ENCODE peak calls at places on chromosome 9, in eight cellular contexts. Y, X, B, N, T, R, E and A are unnamed samples.
A peak's percentile ranks its signal among the peaks of the same experiment; 100 is the strongest.

GRCh38 chr9:105421154-105421553 is 26.7 kb upstream of the FSD1L start:
- DNase-seq in Y (no peak), X (no peak), B (no peak), N (no peak), T (no peak), R (no peak), E (no peak), A (no peak)

GRCh38 chr9:11962327-11962726 is 730.9 kb upstream of the TYRP1 start:
- DNase-seq in Y (no peak), X (no peak), B (no peak), N (no peak), T (no peak), R (no peak), E (no peak), A (no peak)

GRCh38 chr9:125646222-125647100 is 60.5 kb downstream of the MAPKAP1 start:
- DNase-seq in Y (no peak), X (no peak), B (no peak), N (no peak), T (no peak), R (no peak), E (peak; percentile 45), A (no peak)

GRCh38 chr9:4086119-4087088 is 213.5 kb downstream of the GLIS3 start:
- DNase-seq in Y (no peak), X (no peak), B (no peak), N (no peak), T (no peak), R (no peak), E (no peak), A (no peak)

GRCh38 chr9:81035171-81035570 is 654.2 kb downstream of the TLE1 start:
- DNase-seq in Y (no peak), X (no peak), B (no peak), N (no peak), T (no peak), R (no peak), E (peak; percentile 5), A (no peak)

GRCh38 chr9:88303785-88304495 is 84.3 kb upstream of the SPIN1 start:
- DNase-seq in Y (no peak), X (no peak), B (no peak), N (peak; percentile 12), T (no peak), R (no peak), E (no peak), A (no peak)

GRCh38 chr9:101018391-101018990 is 10.0 kb upstream of the PLPPR1 start:
- DNase-seq in Y (no peak), X (no peak), B (no peak), N (no peak), T (no peak), R (no peak), E (no peak), A (no peak)

GRCh38 chr9:77752566-77752965 is 104.4 kb upstream of the GNA14 start:
- DNase-seq in Y (no peak), X (no peak), B (no peak), N (no peak), T (no peak), R (no peak), E (no peak), A (no peak)

GRCh38 chr9:135340143-135340655 is 139.4 kb upstream of the PPP1R26 start:
- DNase-seq in Y (peak; percentile 36), X (peak; percentile 71), B (no peak), N (no peak), T (no peak), R (no peak), E (no peak), A (no peak)

GRCh38 chr9:119938871-119939270 is 569.6 kb upstream of the BRINP1 start:
- DNase-seq in Y (no peak), X (no peak), B (no peak), N (no peak), T (no peak), R (no peak), E (no peak), A (no peak)

GRCh38 chr9:13719410-13719809 is 439.9 kb upstream of the MPDZ start:
- DNase-seq in Y (no peak), X (no peak), B (no peak), N (no peak), T (no peak), R (no peak), E (no peak), A (no peak)

GRCh38 chr9:109206670-109207069 is 39.6 kb upstream of the FRRS1L start:
- DNase-seq in Y (no peak), X (peak; percentile 17), B (no peak), N (peak; percentile 29), T (no peak), R (no peak), E (no peak), A (no peak)

GRCh38 chr9:137052293-137052692 is 1.6 kb downstream of the ENTPD2 start:
- DNase-seq in Y (no peak), X (no peak), B (no peak), N (no peak), T (no peak), R (no peak), E (no peak), A (no peak)
- H3K27me3 ChIP-seq in Y (peaks cover 59% of the 10 kb centered on the region), X (peaks cover 77% of the 10 kb centered on the region), B (peaks cover 78% of the 10 kb centered on the region), N (no peaks in the 10 kb centered on the region), T (peaks cover 6% of the 10 kb centered on the region), R (peaks cover 70% of the 10 kb centered on the region), E (peaks cover 5% of the 10 kb centered on the region), A (peaks cover 57% of the 10 kb centered on the region)

GRCh38 chr9:114929166-114929565 is 1.2 kb downstream of the TNFSF8 start:
- DNase-seq in Y (no peak), X (no peak), B (no peak), N (no peak), T (no peak), R (no peak), E (no peak), A (no peak)
- H3K4me3 ChIP-seq in Y (peak overlapping the region; percentile 26), X (no peak overlapping the region), B (peak overlapping the region; percentile 5), N (no peak overlapping the region), T (no peak overlapping the region), R (no peak overlapping the region), E (no peak overlapping the region), A (no peak overlapping the region)

GRCh38 chr9:8962084-8962483 is 1162.5 kb upstream of the DMAC1 start:
- DNase-seq in Y (no peak), X (no peak), B (no peak), N (no peak), T (no peak), R (no peak), E (no peak), A (no peak)

GRCh38 chr9:8963882-8964281 is 1164.3 kb upstream of the DMAC1 start:
- DNase-seq in Y (no peak), X (no peak), B (no peak), N (no peak), T (peak; percentile 18), R (no peak), E (no peak), A (no peak)

GRCh38 chr9:8958358-8958757 is 1158.8 kb upstream of the DMAC1 start:
- DNase-seq in Y (no peak), X (no peak), B (no peak), N (no peak), T (no peak), R (no peak), E (no peak), A (no peak)

GRCh38 chr9:8960254-8960653 is 1160.7 kb upstream of the DMAC1 start:
- DNase-seq in Y (no peak), X (no peak), B (no peak), N (no peak), T (no peak), R (no peak), E (no peak), A (no peak)

GRCh38 chr9:8961186-8961666 is 1161.6 kb upstream of the DMAC1 start:
- DNase-seq in Y (no peak), X (no peak), B (no peak), N (no peak), T (peak; percentile 17), R (peak; percentile 71), E (no peak), A (peak; percentile 11)
- TF ChIP-seq EP300 in Y (no peak), X (no peak), B (no peak), N (no peak), T (no peak), R (no peak), E (no peak), A (no peak)

GRCh38 chr9:127567898-127568617 is 44.0 kb upstream of the STXBP1 start:
- DNase-seq in Y (peak; percentile 79), X (no peak), B (no peak), N (peak; percentile 50), T (peak; percentile 64), R (no peak), E (peak; percentile 68), A (peak; percentile 36)
- H3K27me3 ChIP-seq in Y (no peaks in the 10 kb centered on the region), X (peaks cover 4% of the 10 kb centered on the region), B (peaks cover 7% of the 10 kb centered on the region), N (no peaks in the 10 kb centered on the region), T (no peaks in the 10 kb centered on the region), R (no peaks in the 10 kb centered on the region), E (no peaks in the 10 kb centered on the region), A (no peaks in the 10 kb centered on the region)